ENCODE peak calls at places on chromosomes 6 and 20, in six cellular contexts. P is H9, H is H1, I is mesenchymal stem cell, E is IMR-90, J is neuronal stem cell. A is an unnamed sample.
A peak's percentile ranks its signal among the peaks of the same experiment; 100 is the strongest.

GRCh38 chr6:93366506-93366905 is 52.9 kb downstream of the EPHA7 start:
- DNase-seq in J (no peak), P (no peak), E (no peak), H (no peak), I (no peak), A (no peak)

GRCh38 chr6:151391471-151392428 is at the start of gene ZBTB2:
- DNase-seq in J (peak; percentile 66), H (peak; percentile 71), P (peak; percentile 80), E (peak; percentile 89), I (peak; percentile 92), A (peak; percentile 95)

GRCh38 chr6:53734473-53735299 is 60.1 kb upstream of the LRRC1 start:
- DNase-seq in P (peak; percentile 74), E (peak; percentile 78), H (peak; percentile 78), I (peak; percentile 85), J (no peak), A (peak; percentile 79)

GRCh38 chr6:78487401-78487800 is 379.9 kb upstream of the IRAK1BP1 start:
- DNase-seq in J (no peak), P (no peak), H (no peak), E (peak; percentile 55), I (no peak), A (no peak)

GRCh38 chr6:29552512-29553051 is 7.0 kb downstream of the UBD start:
- DNase-seq in H (peak; percentile 7), P (no peak), I (peak; percentile 77), J (no peak), E (peak; percentile 79), A (peak; percentile 31)

GRCh38 chr6:107769053-107769658 is 55.0 kb downstream of the SCML4 start:
- DNase-seq in H (no peak), J (no peak), I (no peak), E (no peak), P (no peak), A (peak; percentile 59)

GRCh38 chr20:61026173-61026572 is 225.9 kb upstream of the CDH4 start:
- DNase-seq in E (no peak), P (no peak), H (no peak), J (no peak), I (no peak), A (no peak)

GRCh38 chr6:38779310-38780062 is 64.4 kb downstream of the DNAH8 start:
- DNase-seq in J (no peak), P (no peak), E (no peak), H (no peak), I (no peak), A (no peak)

GRCh38 chr6:63307581-63308246 is 12.1 kb downstream of the LGSN start:
- DNase-seq in P (no peak), I (peak; percentile 52), J (no peak), H (no peak), E (peak; percentile 64), A (peak; percentile 65)

GRCh38 chr6:45419574-45420082 is 41.9 kb upstream of the SUPT3H start:
- DNase-seq in I (peak; percentile 69), P (peak; percentile 68), E (no peak), H (peak; percentile 76), J (peak; percentile 26), A (peak; percentile 79)

GRCh38 chr6:139747154-139747553 is 372.7 kb upstream of the CITED2 start:
- DNase-seq in H (no peak), E (no peak), I (no peak), P (no peak), J (no peak), A (no peak)

GRCh38 chr20:25253606-25254275 is 5.9 kb downstream of the PYGB start:
- DNase-seq in H (no peak), J (no peak), I (no peak), P (no peak), E (no peak), A (no peak)

GRCh38 chr20:26208296-26209091 is 511.8 kb upstream of the ZNF337 start:
- DNase-seq in H (peak; percentile 82), E (no peak), I (peak; percentile 5), J (peak; percentile 45), P (peak; percentile 59), A (peak; percentile 74)

GRCh38 chr6:83862776-83863471 is 3.4 kb downstream of the CYB5R4 start:
- DNase-seq in H (no peak), P (no peak), E (peak; percentile 69), J (no peak), I (peak; percentile 67), A (no peak)

GRCh38 chr6:41626917-41627316 is 11.4 kb upstream of the MDFI start:
- DNase-seq in I (peak; percentile 10), J (no peak), H (no peak), P (no peak), E (no peak), A (no peak)

GRCh38 chr6:6315660-6316059 is 4.8 kb downstream of the F13A1 start:
- DNase-seq in J (peak; percentile 44), P (peak; percentile 57), E (peak; percentile 11), H (peak; percentile 69), I (peak; percentile 39), A (peak; percentile 70)

GRCh38 chr20:36335187-36335870 is 29.2 kb downstream of the DLGAP4 start:
- DNase-seq in H (no peak), P (no peak), J (no peak), E (no peak), I (no peak), A (no peak)

GRCh38 chr20:34581341-34582189 is 23.0 kb downstream of the MAP1LC3A start:
- DNase-seq in J (no peak), P (no peak), E (peak; percentile 70), I (peak; percentile 63), H (no peak), A (peak; percentile 46)

GRCh38 chr6:42292002-42292735 is 74.5 kb upstream of the MRPS10 start:
- DNase-seq in H (no peak), I (peak; percentile 85), E (peak; percentile 80), P (no peak), J (no peak), A (no peak)

GRCh38 chr20:49853640-49854039 is 41.0 kb downstream of the SLC9A8 start:
- DNase-seq in H (no peak), E (peak; percentile 86), P (peak; percentile 64), I (peak; percentile 91), J (no peak), A (peak; percentile 86)

GRCh38 chr6:86723131-86723530 is 214.2 kb upstream of the HTR1E start:
- DNase-seq in H (no peak), P (no peak), J (no peak), E (no peak), I (no peak), A (no peak)
- H2BK120ac ChIP-seq in H (no peak overlapping the region), P (no peak overlapping the region), J (no peak overlapping the region), E (no peak overlapping the region), I (peak overlapping the region; percentile 5), A (no peak overlapping the region)

DNA sequence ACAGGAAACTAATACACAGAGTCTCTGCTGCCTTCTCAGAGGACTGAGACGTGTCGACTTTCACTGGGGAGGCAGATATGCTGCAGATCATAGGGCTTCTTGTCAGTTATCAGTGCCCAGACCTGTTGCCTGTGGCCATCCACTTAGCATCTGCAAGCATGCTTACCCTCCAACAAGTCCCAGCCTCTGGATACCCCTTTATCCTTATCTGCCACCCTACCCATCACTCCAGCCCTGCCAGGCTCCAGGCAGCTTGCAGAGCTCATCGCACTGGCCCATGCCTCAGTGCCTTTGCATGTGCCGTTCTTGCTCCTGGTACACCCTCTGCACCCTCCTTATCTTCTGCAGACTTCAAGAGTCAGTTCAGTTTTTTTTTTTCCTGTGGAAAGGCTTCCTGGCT is 119.2 kb downstream of the TOX2 start:
- DNase-seq in E (no peak), P (no peak), I (no peak), J (no peak), H (no peak), A (no peak)
- H3K27me3 ChIP-seq in E (no peaks in the 10 kb centered on the region), P (no peaks in the 10 kb centered on the region), I (peaks cover 53% of the 10 kb centered on the region), J (no peaks in the 10 kb centered on the region), H (no peaks in the 10 kb centered on the region), A (no peaks in the 10 kb centered on the region)

GRCh38 chr6:21595265-21595950 is 1.9 kb downstream of the SOX4 start:
- DNase-seq in E (no peak), I (peak; percentile 30), J (no peak), P (no peak), H (no peak), A (peak; percentile 64)
- H2BK120ac ChIP-seq in E (peak overlapping the region; percentile 89), I (peak overlapping the region; percentile 79), J (no peak overlapping the region), P (no peak overlapping the region), H (peak overlapping the region; percentile 34), A (no peak overlapping the region)

GRCh38 chr20:19495905-19496703 is 262.0 kb upstream of the RIN2 start:
- DNase-seq in H (no peak), P (no peak), J (no peak), E (no peak), I (no peak), A (no peak)

GRCh38 chr20:19491241-19491640 is 266.8 kb upstream of the RIN2 start:
- DNase-seq in I (no peak), P (no peak), E (no peak), J (no peak), H (no peak), A (no peak)

GRCh38 chr20:19492937-19493336 is 265.1 kb upstream of the RIN2 start:
- DNase-seq in P (no peak), J (peak; percentile 20), H (no peak), E (no peak), I (no peak), A (peak; percentile 32)

GRCh38 chr20:19493794-19494495 is 264.1 kb upstream of the RIN2 start:
- DNase-seq in E (no peak), P (no peak), I (no peak), H (no peak), J (no peak), A (no peak)

GRCh38 chr20:19492116-19492515 is 265.9 kb upstream of the RIN2 start:
- DNase-seq in P (no peak), H (no peak), E (no peak), I (no peak), J (no peak), A (no peak)
- H3K27me3 ChIP-seq in P (peaks cover 2% of the 10 kb centered on the region), H (no peaks in the 10 kb centered on the region), E (no peaks in the 10 kb centered on the region), I (no peaks in the 10 kb centered on the region), J (no peaks in the 10 kb centered on the region), A (no peaks in the 10 kb centered on the region)

GRCh38 chr20:38002422-38002821 is 30.8 kb downstream of the TTI1 start:
- DNase-seq in J (no peak), I (no peak), P (no peak), H (no peak), E (no peak), A (no peak)
- H2BK120ac ChIP-seq in J (no peak overlapping the region), I (no peak overlapping the region), P (no peak overlapping the region), H (no peak overlapping the region), E (no peak overlapping the region), A (no peak overlapping the region)

DNA sequence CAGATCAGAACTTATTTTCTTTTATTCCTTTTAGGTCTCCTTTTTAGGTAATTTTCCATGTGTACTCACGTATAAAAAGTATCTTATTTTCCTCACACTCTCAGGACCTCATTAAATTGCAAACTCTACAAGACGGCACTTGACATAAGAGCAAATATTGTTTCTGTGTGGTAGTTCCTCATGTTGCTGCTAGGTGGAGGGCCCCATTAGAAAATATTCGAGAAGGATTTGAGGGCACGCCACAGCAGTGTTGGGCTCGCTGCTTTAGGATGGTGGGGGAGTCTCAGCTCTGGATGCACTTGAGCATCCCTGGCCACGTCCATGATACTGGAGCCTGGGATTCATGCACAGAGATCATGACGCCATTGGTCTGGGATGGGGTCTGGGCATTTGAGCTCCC is 64.9 kb upstream of the ZFP64 start:
- DNase-seq in J (no peak), P (no peak), I (no peak), H (no peak), E (no peak), A (no peak)
- H3K27me3 ChIP-seq in J (no peaks in the 10 kb centered on the region), P (no peaks in the 10 kb centered on the region), I (peaks cover 16% of the 10 kb centered on the region), H (no peaks in the 10 kb centered on the region), E (peaks cover 3% of the 10 kb centered on the region), A (no peaks in the 10 kb centered on the region)

GRCh38 chr6:111984081-111984480 is 69.8 kb upstream of the CCN6 start:
- DNase-seq in P (no peak), I (no peak), H (no peak), J (no peak), E (no peak), A (no peak)
- H2BK120ac ChIP-seq in P (no peak overlapping the region), I (no peak overlapping the region), H (no peak overlapping the region), J (no peak overlapping the region), E (peak overlapping the region; percentile 38), A (no peak overlapping the region)

GRCh38 chr20:58140787-58141396 is 87.6 kb downstream of the ANKRD60 start:
- DNase-seq in H (no peak), E (no peak), J (no peak), I (no peak), P (no peak), A (no peak)
- H3K27me3 ChIP-seq in H (no peaks in the 10 kb centered on the region), E (peaks cover 9% of the 10 kb centered on the region), J (no peaks in the 10 kb centered on the region), I (peaks cover 77% of the 10 kb centered on the region), P (no peaks in the 10 kb centered on the region), A (no peaks in the 10 kb centered on the region)